ENCODE peak calls at places on chromosomes 16 and 17, in six cellular contexts. M is HCT116, J is GM12878, L is SK-N-SH, U is HepG2, A is HL-60. H is an unnamed sample.

GRCh38 chr17:60077672-60078519 is 825 bp downstream of the HEATR6 start:
- DNase-seq in J (no peak), M (no peak), L (peak; percentile 28), A (peak; percentile 65), U (no peak), H (no peak)

GRCh38 chr16:12062343-12063003 is 85.9 kb downstream of the SNX29 start:
- DNase-seq in L (no peak), J (no peak), A (peak; percentile 73), M (peak; percentile 4), U (no peak), H (peak; percentile 17)

GRCh38 chr16:51237207-51237606 is 86.1 kb upstream of the SALL1 start:
- DNase-seq in L (no peak), M (no peak), A (no peak), J (no peak), U (no peak), H (no peak)

GRCh38 chr16:588639-588888 is 1.3 kb upstream of the RAB40C start:
- DNase-seq in M (no peak), A (peak; percentile 51), L (peak; percentile 58), U (no peak), J (no peak), H (no peak)

GRCh38 chr16:974001-974601 is 3.3 kb upstream of the LMF1 start:
- DNase-seq in L (no peak), A (no peak), M (no peak), J (no peak), U (no peak), H (no peak)

GRCh38 chr16:68072038-68072695 is 13.0 kb upstream of the NFATC3 start:
- DNase-seq in U (no peak), J (no peak), M (no peak), L (no peak), A (no peak), H (no peak)

GRCh38 chr16:49442805-49443204 is 69.2 kb downstream of the C16orf78 start:
- DNase-seq in A (no peak), J (no peak), M (no peak), L (no peak), U (no peak), H (no peak)

GRCh38 chr17:74134991-74135390 is 68.5 kb upstream of the RPL38 start:
- DNase-seq in A (no peak), J (no peak), M (no peak), L (no peak), U (no peak), H (no peak)

GRCh38 chr16:14070877-14071575 is at the start of gene MRTFB:
- DNase-seq in A (peak; percentile 50), U (peak; percentile 80), L (peak; percentile 96), M (peak; percentile 55), J (peak; percentile 25), H (no peak)

GRCh38 chr17:40561871-40562611 is 3.2 kb downstream of the CCR7 start:
- DNase-seq in J (peak; percentile 78), L (no peak), M (no peak), A (no peak), U (no peak), H (no peak)

GRCh38 chr16:28092721-28093382 is 29.3 kb upstream of the GSG1L start:
- DNase-seq in L (peak; percentile 60), U (no peak), J (no peak), M (no peak), A (no peak), H (no peak)

GRCh38 chr17:8649157-8650118 is 18.9 kb upstream of the MYH10 start:
- DNase-seq in A (no peak), J (no peak), L (no peak), M (no peak), U (no peak), H (no peak)

GRCh38 chr16:22255335-22255734 is 41.9 kb upstream of the POLR3E start:
- DNase-seq in A (no peak), J (no peak), M (no peak), U (no peak), L (no peak), H (no peak)

GRCh38 chr16:71568541-71568940 is 8.4 kb downstream of the TAT start:
- DNase-seq in L (no peak), U (no peak), A (no peak), M (no peak), J (no peak), H (no peak)

GRCh38 chr17:17227608-17228520 is 9.1 kb downstream of the FLCN start:
- DNase-seq in U (no peak), M (no peak), L (no peak), J (no peak), A (no peak), H (no peak)

GRCh38 chr16:50354629-50355456 is 13.9 kb downstream of the BRD7 start:
- DNase-seq in U (no peak), M (no peak), L (peak; percentile 58), A (no peak), J (no peak), H (no peak)

GRCh38 chr16:11398851-11399250 is 53.6 kb downstream of the RMI2 start:
- DNase-seq in L (no peak), A (no peak), J (no peak), M (no peak), U (no peak), H (no peak)

GRCh38 chr17:7626956-7627249 is 718 bp downstream of the SAT2 start:
- DNase-seq in A (no peak), U (no peak), M (no peak), J (no peak), L (no peak), H (no peak)

GRCh38 chr17:6532441-6532885 is 23.9 kb downstream of the PITPNM3 start:
- DNase-seq in J (no peak), A (no peak), M (no peak), U (no peak), L (no peak), H (no peak)

GRCh38 chr16:75588716-75589115 is 22.5 kb downstream of the GABARAPL2 start:
- DNase-seq in J (no peak), U (no peak), A (no peak), L (no peak), M (no peak), H (no peak)

GRCh38 chr16:75593308-75593707 is 27.1 kb downstream of the GABARAPL2 start:
- DNase-seq in L (no peak), M (no peak), U (no peak), J (no peak), A (no peak), H (no peak)

GRCh38 chr16:75593825-75594820 is 27.9 kb downstream of the GABARAPL2 start:
- DNase-seq in L (peak; percentile 41), J (no peak), U (peak; percentile 87), A (peak; percentile 62), M (no peak), H (no peak)

GRCh38 chr16:75589301-75589700 is 23.1 kb downstream of the GABARAPL2 start:
- DNase-seq in L (no peak), U (no peak), M (no peak), J (no peak), A (no peak), H (no peak)

DNA sequence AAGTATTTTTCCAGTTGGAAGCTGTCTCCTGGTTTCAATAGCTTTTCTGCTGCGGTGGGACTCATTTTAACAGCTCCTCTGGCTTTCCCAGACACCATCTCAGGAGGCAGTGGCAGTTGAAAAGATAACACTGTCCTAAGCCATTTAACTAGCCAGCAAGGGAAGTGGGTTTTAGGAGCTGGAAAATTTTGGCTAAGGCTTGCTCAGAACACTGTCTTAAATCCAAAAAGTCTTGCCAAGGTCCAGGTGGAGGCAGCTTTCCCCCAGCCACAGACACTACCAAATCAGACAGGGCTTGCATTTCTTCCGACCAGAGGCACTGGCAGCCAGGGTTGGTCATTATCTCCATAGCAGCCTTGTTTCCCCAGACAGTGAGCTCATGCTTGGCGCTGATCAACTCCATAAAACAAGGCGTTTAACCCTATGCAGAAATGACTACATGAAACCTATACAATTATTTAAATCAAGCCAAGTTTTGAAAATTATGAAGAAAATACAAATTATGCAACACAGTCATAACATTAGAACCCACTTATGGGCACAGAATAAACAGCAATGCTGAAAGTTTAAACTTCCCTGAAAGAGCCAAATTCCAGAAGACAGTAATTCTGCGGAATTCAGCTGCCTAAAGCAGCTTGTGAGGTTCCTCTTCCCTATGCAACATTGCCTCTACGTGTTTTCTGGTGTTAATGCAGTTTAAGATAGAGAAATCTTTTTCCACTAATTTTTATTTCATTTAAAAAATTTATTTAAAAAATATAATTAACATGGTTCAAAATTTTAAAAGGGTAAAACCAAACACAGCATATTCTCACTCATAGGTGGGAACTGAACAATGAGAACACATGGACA is 25.0 kb downstream of the GABARAPL2 start:
- DNase-seq in L (peak; percentile 54), A (no peak), M (no peak), J (no peak), U (no peak), H (no peak)
- TF ChIP-seq REST in L (no peak), A (no peak), M (no peak), J (no peak), U (no peak), H (no peak)

GRCh38 chr16:24541534-24541933 is 2.2 kb downstream of the RBBP6 start:
- DNase-seq in U (no peak), M (no peak), J (no peak), A (no peak), L (no peak), H (no peak)
- TF ChIP-seq REST in U (no peak), M (no peak), J (no peak), A (no peak), L (no peak), H (no peak)

GRCh38 chr17:82238562-82239201 is 9.8 kb downstream of the SLC16A3 start:
- DNase-seq in U (no peak), M (no peak), J (no peak), L (no peak), A (peak; percentile 97), H (no peak)

GRCh38 chr17:82240506-82241182 is 11.8 kb downstream of the SLC16A3 start:
- DNase-seq in A (peak; percentile 42), M (no peak), L (no peak), J (no peak), U (no peak), H (no peak)

GRCh38 chr17:82239926-82240505 is 11.2 kb downstream of the SLC16A3 start:
- DNase-seq in U (peak; percentile 73), A (peak; percentile 49), M (no peak), L (no peak), J (no peak), H (no peak)

GRCh38 chr17:82237746-82238561 is 9.1 kb downstream of the SLC16A3 start:
- DNase-seq in A (peak; percentile 57), M (no peak), U (no peak), L (no peak), J (no peak), H (no peak)

GRCh38 chr17:82239401-82239925 is 10.6 kb downstream of the SLC16A3 start:
- DNase-seq in A (peak; percentile 47), U (no peak), M (no peak), L (no peak), J (no peak), H (no peak)
- TF ChIP-seq REST in A (no peak), U (no peak), M (no peak), L (no peak), J (no peak), H (no peak)

GRCh38 chr17:81025065-81025751 is 9.7 kb upstream of the BAIAP2 start:
- DNase-seq in U (no peak), M (no peak), J (no peak), A (no peak), L (no peak), H (no peak)

GRCh38 chr17:81027591-81028505 is 7.1 kb upstream of the BAIAP2 start:
- DNase-seq in J (no peak), M (no peak), A (no peak), U (no peak), L (peak; percentile 68), H (no peak)

GRCh38 chr17:81025756-81026155 is 9.2 kb upstream of the BAIAP2 start:
- DNase-seq in A (no peak), M (no peak), U (no peak), J (no peak), L (peak; percentile 32), H (no peak)

GRCh38 chr17:81027038-81027437 is 7.9 kb upstream of the BAIAP2 start:
- DNase-seq in L (peak; percentile 78), U (no peak), A (no peak), J (no peak), M (no peak), H (no peak)

GRCh38 chr17:81026266-81027036 is 8.5 kb upstream of the BAIAP2 start:
- DNase-seq in U (no peak), L (peak; percentile 58), A (no peak), J (no peak), M (no peak), H (no peak)
- TF ChIP-seq REST in U (no peak), L (no peak), A (no peak), J (no peak), M (no peak), H (no peak)